ENCODE peak calls at places on chromosomes 6 and 20, in eight cellular contexts. U is tibial artery, G is adrenal gland, T is pancreas, D is IMR-90, V is thoracic aorta, B is psoas muscle, M is right cardiac atrium. H is an unnamed sample.

GRCh38 chr20:25040438-25040831 is 17.5 kb downstream of the ACSS1 start:
- DNase-seq in D (peak; percentile 78), G (no peak), B (no peak), M (no peak), T (peak; percentile 56), U (peak; percentile 66), V (no peak), H (peak; percentile 69)

GRCh38 chr6:53906842-53907241 is 112.0 kb downstream of the LRRC1 start:
- DNase-seq in D (peak; percentile 39), T (no peak), U (peak; percentile 47), M (no peak), G (no peak), B (no peak), V (no peak), H (no peak)

GRCh38 chr20:31517373-31517772 is 3.1 kb downstream of the HM13 start:
- DNase-seq in V (no peak), T (peak; percentile 73), B (peak; percentile 65), D (peak; percentile 58), U (peak; percentile 63), G (peak; percentile 72), M (no peak), H (no peak)

GRCh38 chr6:12909828-12910227 is 193.3 kb downstream of the PHACTR1 start:
- DNase-seq in D (no peak), G (no peak), B (no peak), M (no peak), T (no peak), V (no peak), U (no peak), H (no peak)

GRCh38 chr6:117681321-117681720 is 6.1 kb downstream of the NUS1 start:
- DNase-seq in T (no peak), V (no peak), G (no peak), M (no peak), U (no peak), D (no peak), B (no peak), H (no peak)

GRCh38 chr20:50193169-50193850 is 2.7 kb downstream of the CEBPB start:
- DNase-seq in T (no peak), V (no peak), M (no peak), D (peak; percentile 73), U (no peak), B (peak; percentile 70), G (peak; percentile 67), H (no peak)

GRCh38 chr20:1185781-1186334 is 1.1 kb upstream of the TMEM74B start:
- DNase-seq in U (no peak), G (peak; percentile 51), M (peak; percentile 77), V (no peak), T (peak; percentile 50), D (peak; percentile 26), B (no peak), H (peak; percentile 67)

GRCh38 chr6:73180718-73181619 is 44.3 kb downstream of the KHDC1L start:
- DNase-seq in V (no peak), G (no peak), M (peak; percentile 55), D (peak; percentile 84), T (no peak), U (no peak), B (no peak), H (no peak)

GRCh38 chr6:157245486-157245885 is 77.8 kb downstream of the TMEM242 start:
- DNase-seq in U (no peak), V (no peak), D (no peak), T (no peak), B (no peak), M (no peak), G (no peak), H (no peak)

GRCh38 chr20:57653546-57653900 is 33.3 kb upstream of the ZBP1 start:
- DNase-seq in B (peak; percentile 50), D (no peak), U (no peak), G (peak; percentile 18), M (peak; percentile 50), T (no peak), V (no peak), H (peak; percentile 37)

GRCh38 chr6:16104624-16105023 is 24.3 kb upstream of the MYLIP start:
- DNase-seq in T (no peak), G (no peak), B (no peak), M (no peak), U (no peak), D (no peak), V (no peak), H (no peak)

GRCh38 chr20:54345817-54346216 is 129.6 kb upstream of the DOK5 start:
- DNase-seq in D (peak; percentile 5), M (no peak), B (no peak), G (no peak), U (no peak), V (no peak), T (no peak), H (no peak)

GRCh38 chr6:154569136-154569862 is 58.8 kb upstream of the CNKSR3 start:
- DNase-seq in M (no peak), D (no peak), V (no peak), G (no peak), T (no peak), B (no peak), U (no peak), H (no peak)

GRCh38 chr20:4192378-4193048 is 177.2 kb upstream of the RNF24 start:
- DNase-seq in M (no peak), V (no peak), B (no peak), U (no peak), T (no peak), G (no peak), D (no peak), H (no peak)

GRCh38 chr6:169328112-169328801 is 74.6 kb upstream of the THBS2 start:
- DNase-seq in D (peak; percentile 85), B (no peak), G (peak; percentile 76), U (no peak), V (no peak), T (no peak), M (no peak), H (no peak)

GRCh38 chr20:16001286-16001685 is 572.0 kb downstream of the KIF16B start:
- DNase-seq in G (no peak), V (no peak), U (no peak), T (no peak), D (no peak), M (no peak), B (no peak), H (no peak)

GRCh38 chr6:100262086-100262485 is 202.6 kb downstream of the SIM1 start:
- DNase-seq in B (no peak), U (no peak), T (no peak), V (no peak), G (no peak), M (no peak), D (no peak), H (no peak)

GRCh38 chr6:3267162-3267561 is 8.4 kb downstream of the PSMG4 start:
- DNase-seq in M (no peak), G (no peak), V (no peak), B (no peak), U (no peak), T (no peak), D (no peak), H (no peak)
- H3K27ac ChIP-seq in M (no peak overlapping the region), G (no peak overlapping the region), V (no peak overlapping the region), B (no peak overlapping the region), U (no peak overlapping the region), T (no peak overlapping the region), D (no peak overlapping the region), H (no peak overlapping the region)

GRCh38 chr6:35737413-35738211 is 780 bp downstream of the ARMC12 start:
- DNase-seq in B (no peak), T (peak; percentile 34), U (no peak), V (no peak), D (peak; percentile 87), M (peak; percentile 1), G (no peak), H (no peak)

GRCh38 chr6:35735452-35735851 is 1.4 kb upstream of the ARMC12 start:
- DNase-seq in U (no peak), G (no peak), M (no peak), V (no peak), B (no peak), T (peak; percentile 77), D (no peak), H (no peak)

GRCh38 chr6:35736293-35736894 is 438 bp upstream of the ARMC12 start:
- DNase-seq in T (peak; percentile 75), G (peak; percentile 85), M (peak; percentile 86), D (peak; percentile 37), V (no peak), B (peak; percentile 84), U (peak; percentile 74), H (peak; percentile 79)

GRCh38 chr6:35739645-35740517 is 3.0 kb downstream of the ARMC12 start:
- DNase-seq in T (no peak), B (no peak), G (no peak), D (no peak), U (no peak), V (no peak), M (no peak), H (no peak)

DNA sequence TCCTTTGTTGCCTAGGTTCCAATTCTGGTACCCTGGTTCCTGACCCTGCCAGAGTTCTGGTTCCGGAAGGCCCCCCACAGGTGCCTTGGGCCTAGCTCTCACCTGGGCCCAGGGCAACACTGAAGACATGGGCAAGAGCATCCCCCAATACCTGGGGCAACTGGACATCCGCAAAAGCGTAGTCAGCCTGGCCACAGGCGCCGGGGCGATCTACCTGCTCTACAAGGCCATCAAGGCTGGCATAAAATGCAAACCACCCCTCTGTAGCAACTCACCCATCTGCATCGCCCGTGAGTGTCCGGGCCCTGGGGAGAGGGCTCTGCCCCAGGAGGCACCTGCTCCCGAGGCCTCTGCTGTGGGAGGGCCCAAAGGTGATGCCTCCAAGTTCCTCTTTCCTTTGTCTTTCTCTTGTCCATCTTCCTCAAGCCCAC is at the start of gene ARMC12:
- DNase-seq in T (peak; percentile 41), M (peak; percentile 37), G (no peak), V (no peak), U (no peak), D (no peak), B (no peak), H (no peak)
- H3K27ac ChIP-seq in T (no peak within 1 kb of the TSS), M (no peak within 1 kb of the TSS), G (no peak within 1 kb of the TSS), V (no peak within 1 kb of the TSS), U (peak within 1 kb of the TSS; percentile 97), D (no peak within 1 kb of the TSS), B (no peak within 1 kb of the TSS), H (no peak within 1 kb of the TSS)

GRCh38 chr20:38320221-38320620 is 16.3 kb downstream of the BPI start:
- DNase-seq in D (no peak), B (no peak), T (no peak), M (no peak), G (no peak), V (no peak), U (no peak), H (no peak)

GRCh38 chr20:38315290-38315966 is 11.5 kb downstream of the BPI start:
- DNase-seq in U (no peak), G (no peak), M (no peak), B (no peak), T (no peak), D (peak; percentile 41), V (no peak), H (no peak)

GRCh38 chr20:38317422-38317821 is 13.5 kb downstream of the BPI start:
- DNase-seq in U (no peak), D (no peak), B (no peak), M (no peak), G (no peak), T (no peak), V (no peak), H (no peak)

GRCh38 chr20:38313676-38314075 is 9.7 kb downstream of the BPI start:
- DNase-seq in G (no peak), M (no peak), T (no peak), B (no peak), V (no peak), D (no peak), U (no peak), H (no peak)

GRCh38 chr20:38316341-38316740 is 12.4 kb downstream of the BPI start:
- DNase-seq in D (no peak), U (no peak), V (no peak), M (no peak), B (no peak), T (no peak), G (no peak), H (no peak)
- H3K27ac ChIP-seq in D (no peak overlapping the region), U (no peak overlapping the region), V (no peak overlapping the region), M (no peak overlapping the region), B (no peak overlapping the region), T (no peak overlapping the region), G (no peak overlapping the region), H (no peak overlapping the region)

GRCh38 chr6:4212588-4212987 is 77.2 kb upstream of the ECI2 start:
- DNase-seq in D (no peak), B (no peak), U (no peak), G (no peak), M (no peak), V (no peak), T (no peak), H (no peak)
- H3K27ac ChIP-seq in D (no peak overlapping the region), B (peak overlapping the region; percentile 11), U (no peak overlapping the region), G (no peak overlapping the region), M (no peak overlapping the region), V (no peak overlapping the region), T (no peak overlapping the region), H (no peak overlapping the region)

H was measured in lower lobe of right lung.